ENCODE peak calls at places on chromosome 7, in five cellular contexts. One of them, this sample, is unnamed.

GRCh38 chr7:75969182-75969581 is 25.2 kb downstream of the TMEM120A start:
- DNase-seq in astrocyte of the spinal cord: no peak
- DNase-seq in activated CD4-positive, alpha-beta memory T cell treated with anti-CD3 and anti-CD28 coated beads, Interleukin-2, amount 10 ng/mL, durations not matched to agents 7 days and 5 days: no peak
- DNase-seq in fibroblast of the aortic adventitia: no peak
- DNase-seq in IMR-90: no peak
- DNase-seq in this sample: no peak

GRCh38 chr7:95886501-95887090 is 114.2 kb downstream of the DYNC1I1 start:
- DNase-seq in IMR-90: peak
- DNase-seq in fibroblast of the aortic adventitia: no peak
- DNase-seq in activated CD4-positive, alpha-beta memory T cell treated with anti-CD3 and anti-CD28 coated beads, Interleukin-2, amount 10 ng/mL, durations not matched to agents 7 days and 5 days: no peak
- DNase-seq in astrocyte of the spinal cord: peak
- DNase-seq in this sample: no peak

GRCh38 chr7:17422966-17423365 is 124.5 kb downstream of the AHR start:
- DNase-seq in IMR-90: no peak
- DNase-seq in astrocyte of the spinal cord: peak
- DNase-seq in fibroblast of the aortic adventitia: peak
- DNase-seq in activated CD4-positive, alpha-beta memory T cell treated with anti-CD3 and anti-CD28 coated beads, Interleukin-2, amount 10 ng/mL, durations not matched to agents 7 days and 5 days: no peak
- DNase-seq in this sample: peak

GRCh38 chr7:135075716-135076115 is 72.2 kb upstream of the TMEM140 start:
- DNase-seq in fibroblast of the aortic adventitia: no peak
- DNase-seq in activated CD4-positive, alpha-beta memory T cell treated with anti-CD3 and anti-CD28 coated beads, Interleukin-2, amount 10 ng/mL, durations not matched to agents 7 days and 5 days: no peak
- DNase-seq in astrocyte of the spinal cord: no peak
- DNase-seq in IMR-90: no peak
- DNase-seq in this sample: no peak

GRCh38 chr7:105779856-105780815 is 96.3 kb downstream of the ATXN7L1 start:
- DNase-seq in IMR-90: no peak
- DNase-seq in activated CD4-positive, alpha-beta memory T cell treated with anti-CD3 and anti-CD28 coated beads, Interleukin-2, amount 10 ng/mL, durations not matched to agents 7 days and 5 days: no peak
- DNase-seq in astrocyte of the spinal cord: no peak
- DNase-seq in fibroblast of the aortic adventitia: no peak
- DNase-seq in this sample: no peak

GRCh38 chr7:90061077-90061476 is 93.2 kb upstream of the STEAP1 start:
- DNase-seq in fibroblast of the aortic adventitia: no peak
- DNase-seq in astrocyte of the spinal cord: no peak
- DNase-seq in activated CD4-positive, alpha-beta memory T cell treated with anti-CD3 and anti-CD28 coated beads, Interleukin-2, amount 10 ng/mL, durations not matched to agents 7 days and 5 days: no peak
- DNase-seq in IMR-90: no peak
- DNase-seq in this sample: no peak

GRCh38 chr7:25636871-25637283 is 408.6 kb upstream of the NPVF start:
- DNase-seq in fibroblast of the aortic adventitia: no peak
- DNase-seq in astrocyte of the spinal cord: no peak
- DNase-seq in IMR-90: no peak
- DNase-seq in activated CD4-positive, alpha-beta memory T cell treated with anti-CD3 and anti-CD28 coated beads, Interleukin-2, amount 10 ng/mL, durations not matched to agents 7 days and 5 days: no peak
- DNase-seq in this sample: no peak

GRCh38 chr7:50558380-50559051 is 6.7 kb downstream of the DDC start:
- DNase-seq in fibroblast of the aortic adventitia: peak
- DNase-seq in IMR-90: no peak
- DNase-seq in astrocyte of the spinal cord: no peak
- DNase-seq in activated CD4-positive, alpha-beta memory T cell treated with anti-CD3 and anti-CD28 coated beads, Interleukin-2, amount 10 ng/mL, durations not matched to agents 7 days and 5 days: no peak
- DNase-seq in this sample: no peak

GRCh38 chr7:43583424-43584199 is 704 bp downstream of the STK17A start:
- DNase-seq in astrocyte of the spinal cord: peak
- DNase-seq in activated CD4-positive, alpha-beta memory T cell treated with anti-CD3 and anti-CD28 coated beads, Interleukin-2, amount 10 ng/mL, durations not matched to agents 7 days and 5 days: peak
- DNase-seq in fibroblast of the aortic adventitia: peak
- DNase-seq in IMR-90: peak
- DNase-seq in this sample: peak

GRCh38 chr7:75905785-75906604 is 9.0 kb upstream of the POR start:
- DNase-seq in astrocyte of the spinal cord: peak
- DNase-seq in activated CD4-positive, alpha-beta memory T cell treated with anti-CD3 and anti-CD28 coated beads, Interleukin-2, amount 10 ng/mL, durations not matched to agents 7 days and 5 days: no peak
- DNase-seq in fibroblast of the aortic adventitia: peak
- DNase-seq in IMR-90: peak
- DNase-seq in this sample: no peak

GRCh38 chr7:94875221-94875620 is 32.2 kb upstream of the PPP1R9A start:
- DNase-seq in IMR-90: no peak
- DNase-seq in activated CD4-positive, alpha-beta memory T cell treated with anti-CD3 and anti-CD28 coated beads, Interleukin-2, amount 10 ng/mL, durations not matched to agents 7 days and 5 days: no peak
- DNase-seq in fibroblast of the aortic adventitia: no peak
- DNase-seq in astrocyte of the spinal cord: no peak
- DNase-seq in this sample: no peak

GRCh38 chr7:157406971-157407370 is 70.2 kb downstream of the DNAJB6 start:
- DNase-seq in fibroblast of the aortic adventitia: no peak
- DNase-seq in IMR-90: no peak
- DNase-seq in astrocyte of the spinal cord: no peak
- DNase-seq in activated CD4-positive, alpha-beta memory T cell treated with anti-CD3 and anti-CD28 coated beads, Interleukin-2, amount 10 ng/mL, durations not matched to agents 7 days and 5 days: no peak
- DNase-seq in this sample: no peak

GRCh38 chr7:51344406-51344805 is 27.8 kb upstream of the COBL start:
- DNase-seq in fibroblast of the aortic adventitia: no peak
- DNase-seq in astrocyte of the spinal cord: no peak
- DNase-seq in activated CD4-positive, alpha-beta memory T cell treated with anti-CD3 and anti-CD28 coated beads, Interleukin-2, amount 10 ng/mL, durations not matched to agents 7 days and 5 days: no peak
- DNase-seq in IMR-90: no peak
- DNase-seq in this sample: no peak

GRCh38 chr7:85262891-85263290 is 76.0 kb upstream of the SEMA3D start:
- DNase-seq in astrocyte of the spinal cord: no peak
- DNase-seq in IMR-90: no peak
- DNase-seq in activated CD4-positive, alpha-beta memory T cell treated with anti-CD3 and anti-CD28 coated beads, Interleukin-2, amount 10 ng/mL, durations not matched to agents 7 days and 5 days: no peak
- DNase-seq in fibroblast of the aortic adventitia: no peak
- DNase-seq in this sample: no peak

GRCh38 chr7:47557986-47558670 is 23.8 kb downstream of the TNS3 start:
- DNase-seq in fibroblast of the aortic adventitia: no peak
- DNase-seq in astrocyte of the spinal cord: no peak
- DNase-seq in activated CD4-positive, alpha-beta memory T cell treated with anti-CD3 and anti-CD28 coated beads, Interleukin-2, amount 10 ng/mL, durations not matched to agents 7 days and 5 days: no peak
- DNase-seq in IMR-90: no peak
- DNase-seq in this sample: no peak

GRCh38 chr7:91598791-91599190 is 281.7 kb downstream of the MTERF1 start:
- DNase-seq in astrocyte of the spinal cord: no peak
- DNase-seq in fibroblast of the aortic adventitia: peak
- DNase-seq in IMR-90: no peak
- DNase-seq in activated CD4-positive, alpha-beta memory T cell treated with anti-CD3 and anti-CD28 coated beads, Interleukin-2, amount 10 ng/mL, durations not matched to agents 7 days and 5 days: no peak
- DNase-seq in this sample: no peak

GRCh38 chr7:31651234-31651633 is 35.8 kb upstream of the PPP1R17 start:
- DNase-seq in astrocyte of the spinal cord: no peak
- DNase-seq in activated CD4-positive, alpha-beta memory T cell treated with anti-CD3 and anti-CD28 coated beads, Interleukin-2, amount 10 ng/mL, durations not matched to agents 7 days and 5 days: no peak
- DNase-seq in IMR-90: no peak
- DNase-seq in fibroblast of the aortic adventitia: no peak
- DNase-seq in this sample: no peak

GRCh38 chr7:94277236-94277635 is 117.5 kb upstream of the COL1A2 start:
- DNase-seq in IMR-90: no peak
- DNase-seq in fibroblast of the aortic adventitia: no peak
- DNase-seq in astrocyte of the spinal cord: no peak
- DNase-seq in activated CD4-positive, alpha-beta memory T cell treated with anti-CD3 and anti-CD28 coated beads, Interleukin-2, amount 10 ng/mL, durations not matched to agents 7 days and 5 days: no peak
- DNase-seq in this sample: no peak

GRCh38 chr7:22108151-22108845 is 162.6 kb upstream of the CDCA7L start:
- DNase-seq in IMR-90: no peak
- DNase-seq in fibroblast of the aortic adventitia: no peak
- DNase-seq in astrocyte of the spinal cord: no peak
- DNase-seq in activated CD4-positive, alpha-beta memory T cell treated with anti-CD3 and anti-CD28 coated beads, Interleukin-2, amount 10 ng/mL, durations not matched to agents 7 days and 5 days: no peak
- DNase-seq in this sample: no peak

GRCh38 chr7:4830176-4830575 is 31.7 kb downstream of the PAPOLB start:
- DNase-seq in fibroblast of the aortic adventitia: peak
- DNase-seq in IMR-90: peak
- DNase-seq in astrocyte of the spinal cord: peak
- DNase-seq in activated CD4-positive, alpha-beta memory T cell treated with anti-CD3 and anti-CD28 coated beads, Interleukin-2, amount 10 ng/mL, durations not matched to agents 7 days and 5 days: peak
- DNase-seq in this sample: peak

GRCh38 chr7:511476-512145 is 8.0 kb downstream of the PDGFA start:
- DNase-seq in IMR-90: no peak
- DNase-seq in fibroblast of the aortic adventitia: no peak
- DNase-seq in astrocyte of the spinal cord: no peak
- DNase-seq in activated CD4-positive, alpha-beta memory T cell treated with anti-CD3 and anti-CD28 coated beads, Interleukin-2, amount 10 ng/mL, durations not matched to agents 7 days and 5 days: no peak
- DNase-seq in this sample: no peak

GRCh38 chr7:35389636-35390035 is 135.7 kb upstream of the TBX20 start:
- DNase-seq in fibroblast of the aortic adventitia: no peak
- DNase-seq in IMR-90: no peak
- DNase-seq in astrocyte of the spinal cord: no peak
- DNase-seq in activated CD4-positive, alpha-beta memory T cell treated with anti-CD3 and anti-CD28 coated beads, Interleukin-2, amount 10 ng/mL, durations not matched to agents 7 days and 5 days: no peak
- DNase-seq in this sample: peak

GRCh38 chr7:152931583-152931982 is 172.0 kb downstream of the ACTR3B start:
- DNase-seq in activated CD4-positive, alpha-beta memory T cell treated with anti-CD3 and anti-CD28 coated beads, Interleukin-2, amount 10 ng/mL, durations not matched to agents 7 days and 5 days: no peak
- DNase-seq in IMR-90: no peak
- DNase-seq in astrocyte of the spinal cord: no peak
- DNase-seq in fibroblast of the aortic adventitia: no peak
- DNase-seq in this sample: no peak

GRCh38 chr7:132155715-132156114 is 420.6 kb downstream of the PLXNA4 start:
- DNase-seq in astrocyte of the spinal cord: no peak
- DNase-seq in fibroblast of the aortic adventitia: no peak
- DNase-seq in activated CD4-positive, alpha-beta memory T cell treated with anti-CD3 and anti-CD28 coated beads, Interleukin-2, amount 10 ng/mL, durations not matched to agents 7 days and 5 days: no peak
- DNase-seq in IMR-90: no peak
- DNase-seq in this sample: no peak

GRCh38 chr7:92647652-92648051 is 57.5 kb upstream of the FAM133B start:
- DNase-seq in activated CD4-positive, alpha-beta memory T cell treated with anti-CD3 and anti-CD28 coated beads, Interleukin-2, amount 10 ng/mL, durations not matched to agents 7 days and 5 days: no peak
- DNase-seq in IMR-90: no peak
- DNase-seq in fibroblast of the aortic adventitia: no peak
- DNase-seq in astrocyte of the spinal cord: no peak
- DNase-seq in this sample: no peak

GRCh38 chr7:131190146-131190545 is 137.5 kb upstream of the MKLN1 start:
- DNase-seq in IMR-90: peak
- DNase-seq in fibroblast of the aortic adventitia: peak
- DNase-seq in activated CD4-positive, alpha-beta memory T cell treated with anti-CD3 and anti-CD28 coated beads, Interleukin-2, amount 10 ng/mL, durations not matched to agents 7 days and 5 days: no peak
- DNase-seq in astrocyte of the spinal cord: peak
- DNase-seq in this sample: no peak

GRCh38 chr7:157851501-157852067 is 514.8 kb downstream of the DNAJB6 start:
- DNase-seq in activated CD4-positive, alpha-beta memory T cell treated with anti-CD3 and anti-CD28 coated beads, Interleukin-2, amount 10 ng/mL, durations not matched to agents 7 days and 5 days: peak
- DNase-seq in IMR-90: no peak
- DNase-seq in fibroblast of the aortic adventitia: no peak
- DNase-seq in astrocyte of the spinal cord: no peak
- DNase-seq in this sample: peak

GRCh38 chr7:113582471-113582870 is 336.3 kb downstream of the PPP1R3A start:
- DNase-seq in fibroblast of the aortic adventitia: no peak
- DNase-seq in activated CD4-positive, alpha-beta memory T cell treated with anti-CD3 and anti-CD28 coated beads, Interleukin-2, amount 10 ng/mL, durations not matched to agents 7 days and 5 days: no peak
- DNase-seq in astrocyte of the spinal cord: peak
- DNase-seq in IMR-90: no peak
- DNase-seq in this sample: no peak

GRCh38 chr7:128889121-128889520 is 21.4 kb downstream of the KCP start:
- DNase-seq in activated CD4-positive, alpha-beta memory T cell treated with anti-CD3 and anti-CD28 coated beads, Interleukin-2, amount 10 ng/mL, durations not matched to agents 7 days and 5 days: no peak
- DNase-seq in fibroblast of the aortic adventitia: no peak
- DNase-seq in astrocyte of the spinal cord: no peak
- DNase-seq in IMR-90: no peak
- DNase-seq in this sample: no peak